ENCODE peak calls at places on chromosomes 3 and 15, in four cellular contexts. S, V, Y and U are unnamed samples.

GRCh38 chr3:101779047-101779807 is at the start of gene NXPE3:
- DNase-seq in V (peak), S (peak), Y (peak), U (peak)

GRCh38 chr15:81071130-81071529 is 62.9 kb upstream of the CFAP161 start:
- DNase-seq in V (peak), Y (no peak), S (no peak), U (no peak)

GRCh38 chr15:85563731-85564130 is 183.3 kb downstream of the AKAP13 start:
- DNase-seq in V (no peak), S (no peak), Y (no peak), U (no peak)

GRCh38 chr3:3356836-3357235 is 177.3 kb upstream of the CRBN start:
- DNase-seq in S (no peak), Y (no peak), V (no peak), U (no peak)

GRCh38 chr3:183385698-183386590 is 42.5 kb downstream of the MCF2L2 start:
- DNase-seq in S (peak), V (peak), Y (peak), U (no peak)

GRCh38 chr3:26004205-26004604 is 214.3 kb downstream of the OXSM start:
- DNase-seq in S (no peak), V (no peak), Y (no peak), U (no peak)

GRCh38 chr15:39227001-39227400 is 353.9 kb upstream of the THBS1 start:
- DNase-seq in Y (no peak), S (no peak), V (no peak), U (no peak)

GRCh38 chr3:14441240-14441919 is 39.0 kb downstream of the SLC6A6 start:
- DNase-seq in S (no peak), Y (no peak), V (no peak), U (no peak)

GRCh38 chr15:80613762-80614365 is 81.2 kb upstream of the ABHD17C start:
- DNase-seq in S (no peak), V (no peak), Y (no peak), U (no peak)

GRCh38 chr3:11159421-11159904 is 5.2 kb downstream of the HRH1 start:
- DNase-seq in V (peak), Y (peak), S (peak), U (no peak)

GRCh38 chr15:90219421-90220141 is 14.2 kb downstream of the CIB1 start:
- DNase-seq in Y (peak), S (no peak), V (no peak), U (peak)

GRCh38 chr3:71130516-71131384 is 452.8 kb downstream of the FOXP1 start:
- DNase-seq in Y (peak), V (peak), S (peak), U (no peak)

GRCh38 chr3:13025090-13025489 is 48.1 kb downstream of the IQSEC1 start:
- DNase-seq in S (no peak), Y (peak), V (peak), U (no peak)

GRCh38 chr15:95996494-95996893 is 334.0 kb upstream of the NR2F2 start:
- DNase-seq in S (no peak), Y (no peak), V (no peak), U (no peak)

GRCh38 chr15:101372149-101372577 is 77.1 kb upstream of the SNRPA1 start:
- DNase-seq in Y (no peak), V (peak), S (no peak), U (no peak)

GRCh38 chr15:44468713-44469385 is 41.4 kb downstream of the CTDSPL2 start:
- DNase-seq in V (peak), S (no peak), Y (no peak), U (no peak)

GRCh38 chr3:134563614-134564013 is 77.8 kb downstream of the CEP63 start:
- DNase-seq in Y (no peak), S (no peak), V (no peak), U (no peak)

GRCh38 chr3:110767156-110767555 is 304.5 kb upstream of the NECTIN3 start:
- DNase-seq in V (no peak), S (no peak), Y (no peak), U (no peak)

GRCh38 chr3:184608209-184608608 is 46.6 kb downstream of the EPHB3 start:
- DNase-seq in Y (no peak), V (no peak), S (no peak), U (no peak)

GRCh38 chr3:6105187-6105586 is 755.7 kb upstream of the GRM7 start:
- DNase-seq in V (no peak), Y (no peak), S (no peak), U (no peak)

GRCh38 chr3:11713171-11713570 is 69.5 kb upstream of the VGLL4 start:
- DNase-seq in V (no peak), Y (no peak), S (no peak), U (no peak)

GRCh38 chr15:58377193-58377592 is 54.6 kb upstream of the LIPC start:
- DNase-seq in V (no peak), Y (no peak), S (no peak), U (no peak)

GRCh38 chr3:44117239-44117638 is 124.4 kb upstream of the TOPAZ1 start:
- DNase-seq in Y (no peak), S (no peak), V (no peak), U (no peak)

GRCh38 chr3:142148871-142149860 is at the start of gene TFDP2:
- DNase-seq in Y (peak), S (peak), V (peak), U (peak)

GRCh38 chr15:41633609-41634008 is 26.6 kb upstream of the MGA start:
- DNase-seq in V (no peak), S (no peak), Y (no peak), U (no peak)

GRCh38 chr3:45994661-45995369 is 809 bp downstream of the FYCO1 start:
- DNase-seq in V (no peak), Y (peak), S (no peak), U (no peak)

GRCh38 chr15:29636140-29636539 is 186.1 kb downstream of the TJP1 start:
- DNase-seq in V (no peak), Y (peak), S (no peak), U (no peak)

GRCh38 chr3:128567705-128568356 is 74.8 kb upstream of the GATA2 start:
- DNase-seq in V (no peak), S (no peak), Y (no peak), U (no peak)
- TF ChIP-seq CTCF in V (no peak), S (no peak), Y (no peak), U (peak)

GRCh38 chr15:70494529-70494860 is 268.9 kb downstream of the UACA start:
- DNase-seq in V (no peak), S (no peak), Y (no peak), U (no peak)
- TF ChIP-seq CTCF in V (no peak), S (no peak), Y (no peak), U (no peak)

GRCh38 chr3:138397983-138398382 is 36.4 kb upstream of the ESYT3 start:
- DNase-seq in V (no peak), Y (no peak), S (no peak), U (no peak)
- TF ChIP-seq CTCF in V (peak), Y (no peak), S (no peak), U (no peak)

DNA sequence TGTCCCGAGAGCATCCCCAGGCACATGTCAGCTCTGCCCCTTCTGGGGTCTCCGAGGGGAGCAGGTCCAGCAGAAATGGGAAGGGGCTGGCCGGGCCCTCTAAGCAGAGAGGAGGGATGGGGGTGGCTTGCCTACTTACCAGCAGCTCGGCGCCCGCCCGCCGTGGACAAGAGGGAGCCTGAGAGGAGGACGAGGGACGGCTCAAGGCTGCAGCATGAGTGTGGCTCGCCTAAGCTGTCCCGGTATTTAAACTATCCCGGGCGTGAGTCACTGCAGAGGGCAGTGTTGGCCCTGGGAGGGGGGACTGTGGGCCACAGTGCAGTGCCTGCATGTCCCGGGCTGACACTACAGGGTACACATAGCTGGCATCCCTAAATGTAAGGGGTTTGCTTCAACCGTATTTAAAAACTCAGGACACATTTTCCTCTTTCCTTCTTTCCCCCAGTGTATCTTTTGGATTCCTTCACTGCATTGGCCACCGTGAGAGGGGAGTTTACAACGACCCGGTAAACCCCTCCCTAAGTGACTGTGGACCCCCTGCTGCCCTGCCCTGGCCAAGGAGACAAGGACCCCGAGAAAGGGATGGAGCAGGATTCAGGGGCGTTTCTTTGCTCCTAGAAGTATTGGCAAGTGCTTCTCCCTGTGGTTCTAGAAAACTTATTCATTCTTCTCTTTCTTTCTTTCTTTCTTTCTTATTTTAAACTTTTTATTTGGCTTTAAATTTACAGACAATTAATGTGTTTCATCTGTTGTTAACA is at the start of gene LRRC15:
- DNase-seq in S (no peak), V (peak), Y (peak), U (no peak)
- TF ChIP-seq CTCF in S (no peak), V (peak), Y (no peak), U (no peak)

GRCh38 chr3:170869645-170870593 is at the start of gene RPL22L1:
- DNase-seq in S (peak), Y (peak), V (peak), U (peak)
- TF ChIP-seq CTCF in S (no peak), Y (no peak), V (peak), U (no peak)

GRCh38 chr3:50336452-50337174 is 4.0 kb downstream of the RASSF1 start:
- DNase-seq in S (no peak), V (peak), Y (no peak), U (no peak)

GRCh38 chr3:50337175-50337861 is 3.3 kb downstream of the RASSF1 start:
- DNase-seq in S (peak), Y (peak), V (peak), U (peak)

GRCh38 chr3:50340404-50341329 is at the start of gene RASSF1:
- DNase-seq in V (peak), S (peak), Y (peak), U (no peak)

GRCh38 chr3:50339485-50340196 is 995 bp downstream of the RASSF1 start:
- DNase-seq in Y (no peak), S (no peak), V (peak), U (no peak)

DNA sequence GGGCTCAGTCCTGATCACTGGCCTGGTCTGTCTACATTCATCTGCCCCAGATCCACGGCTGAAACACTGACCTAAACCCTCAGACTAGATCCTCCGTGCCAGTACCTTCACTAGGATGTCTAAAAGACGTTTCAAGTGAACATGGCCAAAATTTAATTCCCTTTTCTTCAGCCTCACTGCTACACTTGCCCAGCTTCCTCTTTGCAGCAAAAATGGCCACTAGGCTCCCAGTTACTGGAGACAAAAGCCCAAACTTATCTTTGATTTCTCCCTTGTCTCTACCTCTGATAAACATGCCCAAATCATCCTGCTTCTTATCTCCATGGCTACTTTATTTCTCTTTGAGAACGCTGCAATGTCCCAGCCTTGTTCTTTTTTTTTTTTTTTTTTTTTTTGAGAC is 1.6 kb downstream of the RASSF1 start:
- DNase-seq in S (no peak), Y (no peak), V (no peak), U (no peak)
- TF ChIP-seq CTCF in S (no peak), Y (no peak), V (no peak), U (no peak)

GRCh38 chr3:192514081-192514753 is 213.1 kb downstream of the FGF12 start:
- DNase-seq in S (no peak), V (no peak), Y (no peak), U (no peak)

GRCh38 chr3:192515661-192516040 is 211.7 kb downstream of the FGF12 start:
- DNase-seq in V (no peak), S (no peak), Y (no peak), U (no peak)

GRCh38 chr3:192516850-192517249 is 210.5 kb downstream of the FGF12 start:
- DNase-seq in V (no peak), Y (no peak), S (no peak), U (no peak)

DNA sequence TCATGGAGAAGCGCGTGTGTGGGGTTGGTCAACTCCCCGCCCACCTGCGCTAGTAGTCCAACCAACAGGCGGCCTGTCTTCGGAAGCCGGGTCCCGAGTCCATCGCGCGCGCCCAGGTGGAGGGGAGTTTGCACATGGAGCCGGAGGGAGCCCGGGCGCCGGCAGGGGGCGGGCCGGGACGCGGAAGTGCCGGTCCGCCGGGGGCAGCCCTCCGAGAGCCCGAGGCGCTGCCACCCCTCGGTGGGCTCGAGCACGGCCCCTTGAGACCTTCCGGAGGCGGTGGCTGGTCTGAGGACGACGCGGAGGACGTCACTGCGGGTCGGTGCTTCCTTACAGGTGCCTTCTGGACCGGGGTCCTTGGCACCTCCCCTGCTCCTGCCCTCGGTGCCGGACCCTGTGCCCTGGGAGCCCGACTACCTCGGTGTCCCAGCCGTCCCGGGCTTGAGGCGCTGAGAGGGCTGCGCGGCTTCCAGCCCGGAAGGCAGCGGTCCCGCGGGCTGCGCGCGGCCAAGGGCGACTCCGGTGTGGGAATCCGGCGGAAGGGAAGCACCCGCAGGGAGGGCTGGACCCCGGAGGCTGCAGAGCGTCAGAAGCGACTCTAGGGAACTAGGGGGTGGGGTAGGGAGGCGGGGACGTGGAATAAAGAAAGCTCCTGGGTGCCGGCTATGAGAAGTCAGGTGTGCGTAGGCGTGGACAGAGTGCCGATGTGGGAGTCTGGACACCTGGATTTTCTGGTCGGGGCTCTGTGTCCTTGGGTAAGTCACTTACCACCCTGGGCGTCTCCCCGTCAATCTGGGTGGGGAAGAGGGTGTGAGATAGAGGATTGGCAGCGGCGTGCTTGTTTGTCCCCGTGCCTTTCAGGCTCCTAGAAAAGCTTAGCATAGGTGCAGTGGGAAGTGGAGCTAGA is 212.3 kb downstream of the FGF12 start:
- DNase-seq in Y (no peak), S (no peak), V (no peak), U (peak)
- TF ChIP-seq CTCF in Y (no peak), S (no peak), V (no peak), U (peak)